ENCODE peak calls at places on chromosomes 4 and X, in ten cellular contexts. One of them, this sample, is unnamed.

GRCh38 chr4:109183851-109184345 is 118.6 kb downstream of the COL25A1 start:
- DNase-seq in endodermal cell: no peak
- DNase-seq in thoracic aorta: no peak
- DNase-seq in tibial artery: no peak
- DNase-seq in CD8-positive, alpha-beta T cell: no peak
- DNase-seq in esophagus squamous epithelium: no peak
- DNase-seq in left ventricle myocardium inferior: no peak
- DNase-seq in K562: no peak
- DNase-seq in lung: no peak
- DNase-seq in transverse colon: no peak
- DNase-seq in this sample: no peak

GRCh38 chrX:141839856-141840255 is 1.7 kb downstream of the MAGEC3 start:
- DNase-seq in endodermal cell: no peak
- DNase-seq in thoracic aorta: no peak
- DNase-seq in tibial artery: no peak
- DNase-seq in CD8-positive, alpha-beta T cell: no peak
- DNase-seq in esophagus squamous epithelium: no peak
- DNase-seq in left ventricle myocardium inferior: no peak
- DNase-seq in K562: no peak
- DNase-seq in lung: no peak
- DNase-seq in transverse colon: no peak
- DNase-seq in this sample: no peak

GRCh38 chr4:76373919-76374552 is 46.9 kb downstream of the CCDC158 start:
- DNase-seq in endodermal cell: no peak
- DNase-seq in thoracic aorta: no peak
- DNase-seq in tibial artery: no peak
- DNase-seq in CD8-positive, alpha-beta T cell: no peak
- DNase-seq in esophagus squamous epithelium: no peak
- DNase-seq in left ventricle myocardium inferior: no peak
- DNase-seq in K562: no peak
- DNase-seq in lung: no peak
- DNase-seq in transverse colon: no peak
- DNase-seq in this sample: no peak

GRCh38 chr4:173478884-173479283 is 51.1 kb downstream of the HAND2 start:
- DNase-seq in endodermal cell: no peak
- DNase-seq in thoracic aorta: no peak
- DNase-seq in tibial artery: no peak
- DNase-seq in CD8-positive, alpha-beta T cell: no peak
- DNase-seq in esophagus squamous epithelium: no peak
- DNase-seq in left ventricle myocardium inferior: no peak
- DNase-seq in K562: no peak
- DNase-seq in lung: no peak
- DNase-seq in transverse colon: no peak
- DNase-seq in this sample: no peak

GRCh38 chr4:81595798-81596610 is 124.3 kb upstream of the RASGEF1B start:
- DNase-seq in endodermal cell: no peak
- DNase-seq in thoracic aorta: no peak
- DNase-seq in tibial artery: no peak
- DNase-seq in CD8-positive, alpha-beta T cell: no peak
- DNase-seq in esophagus squamous epithelium: no peak
- DNase-seq in left ventricle myocardium inferior: no peak
- DNase-seq in K562: no peak
- DNase-seq in lung: no peak
- DNase-seq in transverse colon: no peak
- DNase-seq in this sample: no peak

GRCh38 chrX:153670748-153671588 is 2.6 kb downstream of the PNCK start:
- DNase-seq in endodermal cell: peak
- DNase-seq in thoracic aorta: no peak
- DNase-seq in tibial artery: no peak
- DNase-seq in CD8-positive, alpha-beta T cell: no peak
- DNase-seq in esophagus squamous epithelium: no peak
- DNase-seq in left ventricle myocardium inferior: no peak
- DNase-seq in K562: no peak
- DNase-seq in lung: no peak
- DNase-seq in transverse colon: no peak
- DNase-seq in this sample: no peak

GRCh38 chr4:84401669-84402068 is 97.4 kb downstream of the NKX6-1 start:
- DNase-seq in endodermal cell: no peak
- DNase-seq in thoracic aorta: no peak
- DNase-seq in tibial artery: no peak
- DNase-seq in CD8-positive, alpha-beta T cell: no peak
- DNase-seq in esophagus squamous epithelium: no peak
- DNase-seq in left ventricle myocardium inferior: no peak
- DNase-seq in K562: no peak
- DNase-seq in lung: no peak
- DNase-seq in transverse colon: no peak
- DNase-seq in this sample: no peak

GRCh38 chrX:134184936-134185335 is 52.0 kb upstream of the CCDC160 start:
- DNase-seq in endodermal cell: no peak
- DNase-seq in thoracic aorta: no peak
- DNase-seq in tibial artery: no peak
- DNase-seq in CD8-positive, alpha-beta T cell: no peak
- DNase-seq in esophagus squamous epithelium: no peak
- DNase-seq in left ventricle myocardium inferior: no peak
- DNase-seq in K562: no peak
- DNase-seq in lung: no peak
- DNase-seq in transverse colon: no peak
- DNase-seq in this sample: no peak

GRCh38 chr4:9867746-9868425 is 86.5 kb downstream of the DRD5 start:
- DNase-seq in endodermal cell: no peak
- DNase-seq in thoracic aorta: no peak
- DNase-seq in tibial artery: no peak
- DNase-seq in CD8-positive, alpha-beta T cell: no peak
- DNase-seq in esophagus squamous epithelium: no peak
- DNase-seq in left ventricle myocardium inferior: no peak
- DNase-seq in K562: no peak
- DNase-seq in lung: no peak
- DNase-seq in transverse colon: no peak
- DNase-seq in this sample: peak

DNA sequence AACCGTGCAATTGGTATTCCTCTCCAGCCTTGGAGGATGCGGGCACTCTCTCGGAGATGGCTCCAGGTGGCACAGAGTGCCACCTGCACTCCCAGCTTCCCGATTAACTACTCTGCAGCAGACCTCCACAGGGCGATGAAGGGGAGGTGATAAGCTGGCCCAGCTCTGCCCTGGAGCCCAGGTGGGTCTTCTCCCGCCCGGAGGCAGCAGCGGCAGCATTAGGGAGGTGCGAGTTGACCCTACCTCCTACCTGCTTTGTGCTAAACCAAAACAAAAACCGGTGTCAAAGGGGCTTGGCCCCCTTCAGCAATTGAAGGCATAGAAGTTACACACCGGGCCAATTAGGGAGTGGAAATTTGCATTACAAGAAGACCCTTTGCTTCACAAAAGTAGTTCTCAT is 137.4 kb upstream of the MAMLD1 start:
- DNase-seq in endodermal cell: no peak
- DNase-seq in thoracic aorta: no peak
- DNase-seq in tibial artery: no peak
- DNase-seq in CD8-positive, alpha-beta T cell: no peak
- DNase-seq in esophagus squamous epithelium: no peak
- DNase-seq in left ventricle myocardium inferior: no peak
- DNase-seq in K562: no peak
- DNase-seq in lung: no peak
- DNase-seq in transverse colon: no peak
- DNase-seq in this sample: no peak
- H3K4me3 ChIP-seq in endodermal cell: no peak
- H3K4me3 ChIP-seq in thoracic aorta: no peak
- H3K4me3 ChIP-seq in tibial artery: no peak
- H3K4me3 ChIP-seq in CD8-positive, alpha-beta T cell: no peak
- H3K4me3 ChIP-seq in esophagus squamous epithelium: no peak
- H3K4me3 ChIP-seq in left ventricle myocardium inferior: no peak
- H3K4me3 ChIP-seq in K562: no peak
- H3K4me3 ChIP-seq in lung: no peak
- H3K4me3 ChIP-seq in transverse colon: no peak
- H3K4me3 ChIP-seq in this sample: no peak

GRCh38 chr4:1974836-1975235 is 33.9 kb downstream of the NELFA start:
- DNase-seq in endodermal cell: no peak
- DNase-seq in thoracic aorta: no peak
- DNase-seq in tibial artery: no peak
- DNase-seq in CD8-positive, alpha-beta T cell: no peak
- DNase-seq in esophagus squamous epithelium: no peak
- DNase-seq in left ventricle myocardium inferior: no peak
- DNase-seq in K562: no peak
- DNase-seq in lung: no peak
- DNase-seq in transverse colon: no peak
- DNase-seq in this sample: no peak
- H3K27ac ChIP-seq in endodermal cell: no peak
- H3K27ac ChIP-seq in thoracic aorta: no peak
- H3K27ac ChIP-seq in tibial artery: no peak
- H3K27ac ChIP-seq in CD8-positive, alpha-beta T cell: no peak
- H3K27ac ChIP-seq in esophagus squamous epithelium: no peak
- H3K27ac ChIP-seq in left ventricle myocardium inferior: no peak
- H3K27ac ChIP-seq in K562: no peak
- H3K27ac ChIP-seq in lung: no peak
- H3K27ac ChIP-seq in transverse colon: no peak
- H3K27ac ChIP-seq in this sample: no peak

DNA sequence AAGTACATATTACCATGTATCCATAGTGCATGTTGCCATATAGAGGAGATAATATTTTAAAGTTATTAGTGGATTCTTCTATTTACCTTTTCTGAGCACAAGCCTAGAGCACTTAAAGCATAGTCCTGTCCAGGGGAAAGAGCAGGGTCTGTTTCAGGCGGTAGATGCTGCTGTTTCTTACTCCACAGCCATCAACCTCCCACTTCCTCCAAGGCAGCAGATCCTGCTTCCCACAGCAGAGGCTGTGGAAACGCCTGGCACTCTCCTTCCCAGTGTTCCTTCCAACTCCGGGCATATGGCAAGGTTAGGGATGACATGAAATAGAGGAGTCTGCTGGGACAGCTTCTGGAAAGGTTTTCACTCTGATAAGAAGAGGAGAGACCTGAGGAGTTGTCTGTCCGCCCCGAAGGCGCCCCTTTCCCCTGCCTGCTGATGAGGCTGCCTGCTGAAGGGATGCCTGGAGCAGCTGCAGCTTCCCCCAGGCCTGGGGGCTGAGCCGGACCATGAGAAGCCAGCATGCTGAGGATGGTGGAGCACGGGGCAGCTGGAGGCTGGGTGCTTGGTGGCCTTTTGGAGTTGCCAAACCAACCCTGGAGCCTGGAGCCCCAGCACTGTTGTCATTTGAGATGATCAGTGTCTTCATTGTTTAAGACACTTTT is 43.9 kb upstream of the SLC25A4 start:
- DNase-seq in endodermal cell: peak
- DNase-seq in thoracic aorta: no peak
- DNase-seq in tibial artery: no peak
- DNase-seq in CD8-positive, alpha-beta T cell: no peak
- DNase-seq in esophagus squamous epithelium: no peak
- DNase-seq in left ventricle myocardium inferior: no peak
- DNase-seq in K562: no peak
- DNase-seq in lung: no peak
- DNase-seq in transverse colon: no peak
- DNase-seq in this sample: no peak
- TF ChIP-seq CTCF in endodermal cell: no peak
- TF ChIP-seq CTCF in thoracic aorta: no peak
- TF ChIP-seq CTCF in tibial artery: no peak
- TF ChIP-seq CTCF in CD8-positive, alpha-beta T cell: no peak
- TF ChIP-seq CTCF in esophagus squamous epithelium: no peak
- TF ChIP-seq CTCF in left ventricle myocardium inferior: peak
- TF ChIP-seq CTCF in K562: no peak
- TF ChIP-seq CTCF in lung: no peak
- TF ChIP-seq CTCF in transverse colon: no peak
- TF ChIP-seq CTCF in this sample: no peak

GRCh38 chr4:56684320-56684719 is 3.2 kb upstream of the HOPX start:
- DNase-seq in endodermal cell: no peak
- DNase-seq in thoracic aorta: no peak
- DNase-seq in tibial artery: no peak
- DNase-seq in CD8-positive, alpha-beta T cell: no peak
- DNase-seq in esophagus squamous epithelium: no peak
- DNase-seq in left ventricle myocardium inferior: no peak
- DNase-seq in K562: no peak
- DNase-seq in lung: no peak
- DNase-seq in transverse colon: no peak
- DNase-seq in this sample: no peak

GRCh38 chr4:56683455-56683854 is 2.4 kb upstream of the HOPX start:
- DNase-seq in endodermal cell: no peak
- DNase-seq in thoracic aorta: no peak
- DNase-seq in tibial artery: no peak
- DNase-seq in CD8-positive, alpha-beta T cell: no peak
- DNase-seq in esophagus squamous epithelium: no peak
- DNase-seq in left ventricle myocardium inferior: no peak
- DNase-seq in K562: no peak
- DNase-seq in lung: no peak
- DNase-seq in transverse colon: no peak
- DNase-seq in this sample: no peak

GRCh38 chr4:56680266-56680665 is 830 bp downstream of the HOPX start:
- DNase-seq in endodermal cell: no peak
- DNase-seq in thoracic aorta: no peak
- DNase-seq in tibial artery: no peak
- DNase-seq in CD8-positive, alpha-beta T cell: no peak
- DNase-seq in esophagus squamous epithelium: no peak
- DNase-seq in left ventricle myocardium inferior: no peak
- DNase-seq in K562: no peak
- DNase-seq in lung: peak
- DNase-seq in transverse colon: no peak
- DNase-seq in this sample: no peak

GRCh38 chr4:56681849-56682175 is 716 bp upstream of the HOPX start:
- DNase-seq in endodermal cell: no peak
- DNase-seq in thoracic aorta: no peak
- DNase-seq in tibial artery: no peak
- DNase-seq in CD8-positive, alpha-beta T cell: no peak
- DNase-seq in esophagus squamous epithelium: no peak
- DNase-seq in left ventricle myocardium inferior: no peak
- DNase-seq in K562: no peak
- DNase-seq in lung: no peak
- DNase-seq in transverse colon: no peak
- DNase-seq in this sample: no peak

GRCh38 chr4:56681158-56681848 is at the start of gene HOPX:
- DNase-seq in endodermal cell: peak
- DNase-seq in thoracic aorta: no peak
- DNase-seq in tibial artery: no peak
- DNase-seq in CD8-positive, alpha-beta T cell: no peak
- DNase-seq in esophagus squamous epithelium: no peak
- DNase-seq in left ventricle myocardium inferior: peak
- DNase-seq in K562: no peak
- DNase-seq in lung: peak
- DNase-seq in transverse colon: peak
- DNase-seq in this sample: no peak
- H3K4me3 ChIP-seq in endodermal cell: no peak
- H3K4me3 ChIP-seq in thoracic aorta: peak
- H3K4me3 ChIP-seq in tibial artery: no peak
- H3K4me3 ChIP-seq in CD8-positive, alpha-beta T cell: peak
- H3K4me3 ChIP-seq in esophagus squamous epithelium: peak
- H3K4me3 ChIP-seq in left ventricle myocardium inferior: peak
- H3K4me3 ChIP-seq in K562: no peak
- H3K4me3 ChIP-seq in lung: peak
- H3K4me3 ChIP-seq in transverse colon: no peak
- H3K4me3 ChIP-seq in this sample: no peak

This sample was measured in WERI-Rb-1.